ENCODE peak calls at places on chromosomes 1 and 21, in nine cellular contexts. K, O, B, U, A, N, X, W and D are unnamed samples.

GRCh38 chr1:9706178-9706577 is 54.6 kb downstream of the PIK3CD start:
- DNase-seq in B (no peak), W (no peak), X (no peak), K (no peak), U (no peak), A (no peak), N (no peak), O (no peak), D (no peak)

GRCh38 chr1:24289937-24290595 is 29.1 kb upstream of the GRHL3 start:
- DNase-seq in A (no peak), B (peak; percentile 93), W (peak; percentile 95), U (no peak), O (peak; percentile 84), K (peak; percentile 64), X (peak; percentile 82), N (peak; percentile 81), D (peak; percentile 67)

GRCh38 chr1:179310721-179311120 is 17.1 kb downstream of the SOAT1 start:
- DNase-seq in K (no peak), B (no peak), U (no peak), X (no peak), N (peak; percentile 96), W (no peak), A (no peak), O (no peak), D (no peak)

GRCh38 chr1:150221552-150221951 is 14.4 kb downstream of the ANP32E start:
- DNase-seq in U (no peak), K (no peak), X (no peak), W (no peak), B (no peak), N (peak; percentile 46), A (no peak), O (no peak), D (no peak)

GRCh38 chr1:31760901-31761470 is 3.2 kb downstream of the ADGRB2 start:
- DNase-seq in N (peak; percentile 60), X (peak; percentile 62), W (peak; percentile 89), U (peak; percentile 25), B (peak; percentile 69), K (peak; percentile 62), A (peak; percentile 72), O (peak; percentile 55), D (peak; percentile 67)

GRCh38 chr1:51548986-51549619 is 30.0 kb upstream of the EPS15 start:
- DNase-seq in X (peak; percentile 23), K (no peak), B (no peak), O (no peak), W (no peak), A (no peak), U (no peak), N (no peak), D (no peak)

GRCh38 chr21:38438476-38438893 is 59.8 kb downstream of the ERG start:
- DNase-seq in A (no peak), X (peak; percentile 10), O (no peak), B (peak; percentile 67), K (peak; percentile 66), U (no peak), W (no peak), N (peak; percentile 71), D (no peak)

GRCh38 chr1:198754670-198755069 is 115.8 kb downstream of the PTPRC start:
- DNase-seq in N (no peak), B (no peak), K (no peak), A (no peak), O (no peak), W (no peak), U (no peak), X (no peak), D (no peak)

GRCh38 chr21:46184625-46185555 is 631 bp upstream of the SPATC1L start:
- DNase-seq in U (peak; percentile 51), B (peak; percentile 92), W (peak; percentile 94), X (peak; percentile 85), A (peak; percentile 87), N (peak; percentile 75), K (peak; percentile 80), O (peak; percentile 91), D (peak; percentile 71)

GRCh38 chr21:45954271-45954670 is 27.3 kb upstream of the COL6A1 start:
- DNase-seq in X (no peak), N (no peak), U (no peak), B (peak; percentile 58), W (peak; percentile 81), K (peak; percentile 51), A (no peak), O (no peak), D (no peak)

GRCh38 chr1:219372916-219373615 is 199.4 kb downstream of the LYPLAL1 start:
- DNase-seq in W (no peak), B (no peak), N (no peak), O (no peak), U (peak; percentile 8), K (no peak), X (no peak), A (no peak), D (no peak)

GRCh38 chr1:203556047-203556851 is 62.3 kb downstream of the OPTC start:
- DNase-seq in B (peak; percentile 92), A (no peak), K (peak; percentile 93), O (no peak), W (peak; percentile 91), U (no peak), N (peak; percentile 85), X (peak; percentile 16), D (no peak)

GRCh38 chr1:29876902-29877301 is 640.6 kb downstream of the PTPRU start:
- DNase-seq in X (no peak), W (no peak), B (no peak), A (no peak), O (no peak), U (no peak), N (no peak), K (no peak), D (no peak)

GRCh38 chr1:15178571-15179484 is 25.3 kb downstream of the TMEM51 start:
- DNase-seq in W (no peak), K (no peak), X (peak; percentile 96), O (no peak), U (no peak), B (no peak), A (no peak), N (peak; percentile 97), D (no peak)

GRCh38 chr21:46109251-46110221 is 11.6 kb downstream of the COL6A2 start:
- DNase-seq in N (no peak), O (peak; percentile 10), U (no peak), X (no peak), K (no peak), A (peak; percentile 4), B (peak; percentile 41), W (peak; percentile 61), D (peak; percentile 9)

DNA sequence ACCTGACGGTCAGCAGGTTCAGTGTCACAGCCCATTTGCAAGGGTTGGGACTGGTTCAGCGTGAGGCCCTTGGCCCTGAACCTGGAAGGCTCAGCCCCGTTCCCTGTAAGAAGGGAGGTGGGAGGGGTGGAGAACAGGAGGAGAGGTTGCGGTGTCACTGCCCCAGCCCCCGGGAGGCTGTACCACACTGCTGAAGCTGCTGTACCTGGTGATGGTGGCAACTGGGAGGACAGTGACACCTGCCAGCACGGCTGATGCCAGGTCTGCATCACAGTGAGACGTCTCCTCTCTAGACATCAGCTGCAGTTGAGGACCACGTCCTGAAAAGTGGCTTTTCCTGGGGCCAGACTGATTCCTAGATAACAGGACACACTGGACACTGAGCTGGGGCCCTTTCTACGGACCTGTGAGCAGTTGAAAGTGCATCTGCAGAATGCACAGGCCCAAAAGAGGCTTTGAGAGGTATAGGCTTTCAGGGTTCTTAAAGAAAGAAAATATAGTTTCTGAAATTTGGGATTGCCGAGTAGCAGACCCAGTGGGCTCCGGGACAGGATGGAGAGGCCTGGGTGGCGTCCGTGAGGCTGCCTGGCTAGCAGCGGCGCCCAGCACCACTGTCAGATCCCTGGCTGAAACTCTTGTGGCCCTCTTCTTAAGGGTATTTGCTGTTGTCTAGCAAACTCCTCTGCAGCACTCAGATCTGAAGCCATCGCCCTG is 47.7 kb downstream of the COQ8A start:
- DNase-seq in B (no peak), O (no peak), N (no peak), K (no peak), U (no peak), A (no peak), W (peak; percentile 63), X (no peak), D (no peak)
- H3K27ac ChIP-seq in B (peak overlapping the region; percentile 41), O (peak overlapping the region; percentile 40), N (no peak overlapping the region), K (no peak overlapping the region), U (no peak overlapping the region), A (no peak overlapping the region), W (peak overlapping the region; percentile 79), X (peak overlapping the region; percentile 65), D (peak overlapping the region; percentile 77)

GRCh38 chr1:245788269-245788668 is 633.5 kb downstream of the KIF26B start:
- DNase-seq in N (peak; percentile 98), O (no peak), K (peak; percentile 32), W (no peak), U (no peak), B (no peak), X (no peak), A (no peak), D (no peak)

GRCh38 chr1:245790441-245790840 is 635.7 kb downstream of the KIF26B start:
- DNase-seq in N (peak; percentile 52), A (no peak), U (no peak), W (no peak), O (no peak), X (no peak), K (no peak), B (no peak), D (no peak)

GRCh38 chr1:245788886-245789285 is 634.1 kb downstream of the KIF26B start:
- DNase-seq in B (no peak), A (no peak), X (no peak), N (no peak), K (no peak), U (no peak), O (no peak), W (no peak), D (no peak)

GRCh38 chr1:245791410-245792312 is 636.9 kb downstream of the KIF26B start:
- DNase-seq in W (no peak), A (no peak), O (no peak), X (no peak), K (no peak), U (no peak), B (no peak), N (no peak), D (no peak)
- H3K4me3 ChIP-seq in W (no peak overlapping the region), A (no peak overlapping the region), O (no peak overlapping the region), X (no peak overlapping the region), K (no peak overlapping the region), U (no peak overlapping the region), B (no peak overlapping the region), N (no peak overlapping the region), D (no peak overlapping the region)

GRCh38 chr1:6420594-6421042 is 899 bp upstream of the HES2 start:
- DNase-seq in A (no peak), W (no peak), U (no peak), K (no peak), O (no peak), N (no peak), B (no peak), X (no peak), D (no peak)
- TF ChIP-seq POLR2A in A (no peak), W (no peak), U (no peak), K (no peak), O (no peak), N (no peak), B (no peak), X (no peak), D (no peak)

GRCh38 chr21:28423521-28423920 is 569.2 kb downstream of the LTN1 start:
- DNase-seq in K (no peak), B (no peak), N (no peak), U (no peak), A (no peak), W (no peak), O (no peak), X (no peak), D (no peak)
- H3K27ac ChIP-seq in K (no peak overlapping the region), B (no peak overlapping the region), N (no peak overlapping the region), U (no peak overlapping the region), A (no peak overlapping the region), W (no peak overlapping the region), O (no peak overlapping the region), X (no peak overlapping the region), D (no peak overlapping the region)